ENCODE peak calls at places on chromosomes 7 and 10, in six cellular contexts. One of them, this sample, is unnamed.

GRCh38 chr7:24965831-24966708 is 13.9 kb downstream of the OSBPL3 start:
- DNase-seq in upper lobe of left lung: no peak
- DNase-seq in breast epithelium: no peak
- DNase-seq in WTC11: no peak
- DNase-seq in foreskin fibroblast: no peak
- DNase-seq in ovary: no peak
- DNase-seq in this sample: no peak

GRCh38 chr10:22374489-22375126 is 29.3 kb downstream of the SPAG6 start:
- DNase-seq in upper lobe of left lung: no peak
- DNase-seq in breast epithelium: no peak
- DNase-seq in WTC11: no peak
- DNase-seq in foreskin fibroblast: no peak
- DNase-seq in ovary: no peak
- DNase-seq in this sample: no peak

GRCh38 chr7:96157856-96158255 is 164.0 kb downstream of the SLC25A13 start:
- DNase-seq in upper lobe of left lung: no peak
- DNase-seq in breast epithelium: no peak
- DNase-seq in WTC11: no peak
- DNase-seq in foreskin fibroblast: no peak
- DNase-seq in ovary: no peak
- DNase-seq in this sample: no peak

GRCh38 chr10:101814466-101815041 is 3.7 kb downstream of the OGA start:
- DNase-seq in upper lobe of left lung: no peak
- DNase-seq in breast epithelium: no peak
- DNase-seq in WTC11: no peak
- DNase-seq in foreskin fibroblast: peak
- DNase-seq in ovary: no peak
- DNase-seq in this sample: no peak

GRCh38 chr10:323651-324293 is 188.5 kb downstream of the ZMYND11 start:
- DNase-seq in upper lobe of left lung: peak
- DNase-seq in breast epithelium: no peak
- DNase-seq in WTC11: no peak
- DNase-seq in foreskin fibroblast: peak
- DNase-seq in ovary: peak
- DNase-seq in this sample: no peak

GRCh38 chr10:34045571-34046190 is 711.2 kb upstream of the NRP1 start:
- DNase-seq in upper lobe of left lung: no peak
- DNase-seq in breast epithelium: no peak
- DNase-seq in WTC11: no peak
- DNase-seq in foreskin fibroblast: peak
- DNase-seq in ovary: no peak
- DNase-seq in this sample: no peak

GRCh38 chr10:125823663-125824251 is 411 bp downstream of the BCCIP start:
- DNase-seq in upper lobe of left lung: peak
- DNase-seq in breast epithelium: no peak
- DNase-seq in WTC11: no peak
- DNase-seq in foreskin fibroblast: peak
- DNase-seq in ovary: no peak
- DNase-seq in this sample: no peak

GRCh38 chr7:24980695-24981543 is 941 bp upstream of the OSBPL3 start:
- DNase-seq in upper lobe of left lung: peak
- DNase-seq in breast epithelium: no peak
- DNase-seq in WTC11: no peak
- DNase-seq in foreskin fibroblast: peak
- DNase-seq in ovary: peak
- DNase-seq in this sample: peak

GRCh38 chr7:69651101-69651590 is 52.9 kb downstream of the AUTS2 start:
- DNase-seq in upper lobe of left lung: no peak
- DNase-seq in breast epithelium: no peak
- DNase-seq in WTC11: no peak
- DNase-seq in foreskin fibroblast: no peak
- DNase-seq in ovary: no peak
- DNase-seq in this sample: no peak

GRCh38 chr7:101705327-101705726 is 76.2 kb upstream of the MYL10 start:
- DNase-seq in upper lobe of left lung: no peak
- DNase-seq in breast epithelium: no peak
- DNase-seq in WTC11: no peak
- DNase-seq in foreskin fibroblast: no peak
- DNase-seq in ovary: no peak
- DNase-seq in this sample: no peak

GRCh38 chr7:50284296-50284695 is 20.2 kb upstream of the IKZF1 start:
- DNase-seq in upper lobe of left lung: no peak
- DNase-seq in breast epithelium: no peak
- DNase-seq in WTC11: no peak
- DNase-seq in foreskin fibroblast: no peak
- DNase-seq in ovary: no peak
- DNase-seq in this sample: no peak

GRCh38 chr7:139982927-139983925 is 79.5 kb downstream of the PARP12 start:
- DNase-seq in upper lobe of left lung: no peak
- DNase-seq in breast epithelium: no peak
- DNase-seq in WTC11: no peak
- DNase-seq in foreskin fibroblast: peak
- DNase-seq in ovary: no peak
- DNase-seq in this sample: no peak

GRCh38 chr10:68231106-68231901 is 609 bp downstream of the ATOH7 start:
- DNase-seq in upper lobe of left lung: peak
- DNase-seq in breast epithelium: no peak
- DNase-seq in WTC11: peak
- DNase-seq in foreskin fibroblast: peak
- DNase-seq in ovary: peak
- DNase-seq in this sample: peak

GRCh38 chr7:44962483-44963251 is 16.1 kb downstream of the MYO1G start:
- DNase-seq in upper lobe of left lung: peak
- DNase-seq in breast epithelium: no peak
- DNase-seq in WTC11: peak
- DNase-seq in foreskin fibroblast: peak
- DNase-seq in ovary: peak
- DNase-seq in this sample: no peak

GRCh38 chr10:67803588-67804394 is 34.2 kb downstream of the DNAJC12 start:
- DNase-seq in upper lobe of left lung: no peak
- DNase-seq in breast epithelium: no peak
- DNase-seq in WTC11: no peak
- DNase-seq in foreskin fibroblast: no peak
- DNase-seq in ovary: no peak
- DNase-seq in this sample: no peak

GRCh38 chr7:64469673-64470072 is 93.2 kb downstream of the ZNF680 start:
- DNase-seq in upper lobe of left lung: no peak
- DNase-seq in breast epithelium: no peak
- DNase-seq in WTC11: no peak
- DNase-seq in foreskin fibroblast: no peak
- DNase-seq in ovary: no peak
- DNase-seq in this sample: no peak

GRCh38 chr7:15323545-15323944 is 238.3 kb downstream of the AGMO start:
- DNase-seq in upper lobe of left lung: no peak
- DNase-seq in breast epithelium: no peak
- DNase-seq in WTC11: no peak
- DNase-seq in foreskin fibroblast: peak
- DNase-seq in ovary: no peak
- DNase-seq in this sample: no peak
- TF ChIP-seq CTCF in upper lobe of left lung: no peak
- TF ChIP-seq CTCF in breast epithelium: no peak
- TF ChIP-seq CTCF in WTC11: no peak
- TF ChIP-seq CTCF in foreskin fibroblast: no peak
- TF ChIP-seq CTCF in ovary: no peak
- TF ChIP-seq CTCF in this sample: no peak

GRCh38 chr10:24992512-24993133 is 23.3 kb downstream of the ENKUR start:
- DNase-seq in upper lobe of left lung: no peak
- DNase-seq in breast epithelium: no peak
- DNase-seq in WTC11: no peak
- DNase-seq in foreskin fibroblast: no peak
- DNase-seq in ovary: no peak
- DNase-seq in this sample: no peak

GRCh38 chr10:24993237-24993958 is 22.6 kb downstream of the ENKUR start:
- DNase-seq in upper lobe of left lung: no peak
- DNase-seq in breast epithelium: no peak
- DNase-seq in WTC11: no peak
- DNase-seq in foreskin fibroblast: peak
- DNase-seq in ovary: no peak
- DNase-seq in this sample: no peak

GRCh38 chr10:24991298-24991697 is 24.7 kb downstream of the ENKUR start:
- DNase-seq in upper lobe of left lung: peak
- DNase-seq in breast epithelium: no peak
- DNase-seq in WTC11: no peak
- DNase-seq in foreskin fibroblast: no peak
- DNase-seq in ovary: no peak
- DNase-seq in this sample: no peak

GRCh38 chr10:24988831-24989769 is 26.9 kb downstream of the ENKUR start:
- DNase-seq in upper lobe of left lung: no peak
- DNase-seq in breast epithelium: no peak
- DNase-seq in WTC11: no peak
- DNase-seq in foreskin fibroblast: no peak
- DNase-seq in ovary: no peak
- DNase-seq in this sample: no peak

GRCh38 chr10:24989867-24990266 is 26.1 kb downstream of the ENKUR start:
- DNase-seq in upper lobe of left lung: no peak
- DNase-seq in breast epithelium: no peak
- DNase-seq in WTC11: no peak
- DNase-seq in foreskin fibroblast: no peak
- DNase-seq in ovary: no peak
- DNase-seq in this sample: no peak
- TF ChIP-seq CTCF in upper lobe of left lung: no peak
- TF ChIP-seq CTCF in breast epithelium: no peak
- TF ChIP-seq CTCF in WTC11: no peak
- TF ChIP-seq CTCF in foreskin fibroblast: no peak
- TF ChIP-seq CTCF in ovary: peak
- TF ChIP-seq CTCF in this sample: no peak

DNA sequence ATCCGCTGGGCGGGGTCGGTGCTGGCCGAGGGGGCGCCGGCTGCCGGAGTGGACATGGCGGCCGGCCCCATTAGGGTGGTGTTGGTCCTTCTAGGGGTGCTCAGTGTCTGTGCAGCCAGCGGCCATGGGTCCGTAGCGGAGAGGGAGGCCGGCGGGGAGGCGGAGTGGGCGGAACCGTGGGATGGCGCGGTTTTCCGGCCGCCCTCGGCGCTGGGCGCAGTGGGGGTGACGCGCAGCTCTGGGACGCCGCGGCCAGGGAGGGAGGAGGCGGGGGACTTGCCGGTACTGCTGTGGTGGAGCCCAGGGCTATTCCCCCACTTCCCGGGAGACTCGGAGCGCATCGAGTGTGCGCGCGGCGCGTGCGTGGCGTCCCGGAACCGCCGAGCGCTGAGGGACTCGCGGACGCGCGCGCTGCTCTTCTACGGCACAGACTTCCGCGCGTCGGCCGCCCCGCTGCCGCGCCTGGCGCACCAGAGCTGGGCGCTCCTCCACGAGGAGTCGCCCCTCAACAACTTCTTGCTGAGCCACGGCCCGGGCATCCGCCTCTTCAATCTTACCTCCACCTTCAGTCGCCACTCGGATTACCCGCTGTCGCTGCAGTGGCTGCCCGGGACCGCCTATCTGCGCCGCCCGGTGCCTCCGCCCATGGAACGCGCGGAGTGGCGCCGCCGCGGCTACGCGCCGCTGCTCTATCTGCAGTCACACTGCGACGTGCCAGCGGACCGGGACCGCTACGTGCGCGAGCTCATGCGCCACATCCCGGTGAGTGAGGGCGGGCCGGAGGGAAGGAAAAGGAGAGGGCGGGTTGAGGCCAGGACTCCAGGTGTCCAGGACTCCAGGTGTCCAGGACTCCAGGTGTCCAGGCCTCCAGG is 9.3 kb upstream of the CHCHD1 start:
- DNase-seq in upper lobe of left lung: peak
- DNase-seq in breast epithelium: peak
- DNase-seq in WTC11: peak
- DNase-seq in foreskin fibroblast: peak
- DNase-seq in ovary: peak
- DNase-seq in this sample: peak
- TF ChIP-seq CTCF in upper lobe of left lung: no peak
- TF ChIP-seq CTCF in breast epithelium: peak
- TF ChIP-seq CTCF in WTC11: no peak
- TF ChIP-seq CTCF in foreskin fibroblast: no peak
- TF ChIP-seq CTCF in ovary: no peak
- TF ChIP-seq CTCF in this sample: no peak

GRCh38 chr7:125059861-125060456 is 130.3 kb upstream of the POT1 start:
- DNase-seq in upper lobe of left lung: no peak
- DNase-seq in breast epithelium: no peak
- DNase-seq in WTC11: no peak
- DNase-seq in foreskin fibroblast: peak
- DNase-seq in ovary: no peak
- DNase-seq in this sample: no peak
- TF ChIP-seq CTCF in upper lobe of left lung: no peak
- TF ChIP-seq CTCF in breast epithelium: no peak
- TF ChIP-seq CTCF in WTC11: no peak
- TF ChIP-seq CTCF in foreskin fibroblast: no peak
- TF ChIP-seq CTCF in ovary: no peak
- TF ChIP-seq CTCF in this sample: no peak

DNA sequence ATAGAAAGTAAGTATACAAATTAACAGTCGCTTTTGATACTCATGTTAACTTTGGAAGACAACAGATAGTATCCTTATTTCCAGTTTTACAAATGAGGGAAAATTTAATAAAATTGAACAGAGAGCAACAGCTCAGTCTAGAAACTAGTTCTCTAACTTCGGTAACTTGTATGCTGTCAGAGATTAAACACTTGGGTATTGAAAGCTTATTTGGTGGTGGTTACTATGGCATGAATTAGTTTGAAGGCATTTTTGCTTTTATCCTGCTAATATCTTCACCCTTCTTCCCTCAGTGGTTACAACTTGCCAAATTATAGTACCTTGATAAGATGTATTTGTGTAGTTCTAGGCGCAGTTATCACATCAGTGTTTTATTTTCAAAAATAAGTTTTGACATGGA is 7.2 kb downstream of the WAC start:
- DNase-seq in upper lobe of left lung: no peak
- DNase-seq in breast epithelium: no peak
- DNase-seq in WTC11: no peak
- DNase-seq in foreskin fibroblast: no peak
- DNase-seq in ovary: no peak
- DNase-seq in this sample: no peak
- TF ChIP-seq CTCF in upper lobe of left lung: no peak
- TF ChIP-seq CTCF in breast epithelium: no peak
- TF ChIP-seq CTCF in WTC11: no peak
- TF ChIP-seq CTCF in foreskin fibroblast: no peak
- TF ChIP-seq CTCF in ovary: no peak
- TF ChIP-seq CTCF in this sample: no peak

This sample was measured in activated B cell treated with CpG ODN at 0.5 μM for 24 hours.